ENCODE peak calls at places on chromosomes 2 and 18, in six cellular contexts. Y, R, T, G, F and W are unnamed samples. For H3K36me3 and H3K4me1, the result is how much of the 10 kb centered on the place peaks cover.

GRCh38 chr2:218343591-218343990 is 13.1 kb upstream of the CATIP start:
- DNase-seq in T (peak), F (no peak), G (no peak), Y (no peak), R (no peak), W (no peak)

GRCh38 chr2:163697429-163697828 is 38.4 kb downstream of the FIGN start:
- DNase-seq in T (no peak), Y (no peak), R (no peak), F (no peak), G (no peak), W (no peak)

GRCh38 chr18:30597202-30597601 is 445.3 kb downstream of the DSC3 start:
- DNase-seq in R (no peak), F (no peak), T (no peak), Y (no peak), G (no peak), W (no peak)

GRCh38 chr2:222840060-222840802 is 20.6 kb upstream of the ACSL3 start:
- DNase-seq in Y (no peak), R (no peak), T (no peak), F (no peak), G (no peak), W (no peak)

GRCh38 chr2:238947920-238948710 is 100.2 kb downstream of the TWIST2 start:
- DNase-seq in R (peak), F (peak), Y (no peak), T (peak), G (no peak), W (no peak)

GRCh38 chr2:72334806-72335205 is 187.1 kb upstream of the CYP26B1 start:
- DNase-seq in R (no peak), G (no peak), F (no peak), Y (peak), T (no peak), W (no peak)

GRCh38 chr2:191231995-191232394 is 13.2 kb upstream of the MYO1B start:
- DNase-seq in Y (no peak), G (no peak), R (no peak), T (no peak), F (no peak), W (no peak)

GRCh38 chr18:13147146-13147545 is 71.4 kb upstream of the LDLRAD4 start:
- DNase-seq in T (no peak), R (no peak), G (no peak), F (no peak), Y (no peak), W (no peak)

GRCh38 chr2:27076323-27076722 is 2.1 kb upstream of the EMILIN1 start:
- DNase-seq in T (no peak), F (no peak), Y (no peak), G (no peak), R (no peak), W (no peak)

GRCh38 chr18:43279015-43279758 is 1.9 kb upstream of the SYT4 start:
- DNase-seq in T (peak), G (peak), Y (no peak), R (no peak), F (no peak), W (no peak)

DNA sequence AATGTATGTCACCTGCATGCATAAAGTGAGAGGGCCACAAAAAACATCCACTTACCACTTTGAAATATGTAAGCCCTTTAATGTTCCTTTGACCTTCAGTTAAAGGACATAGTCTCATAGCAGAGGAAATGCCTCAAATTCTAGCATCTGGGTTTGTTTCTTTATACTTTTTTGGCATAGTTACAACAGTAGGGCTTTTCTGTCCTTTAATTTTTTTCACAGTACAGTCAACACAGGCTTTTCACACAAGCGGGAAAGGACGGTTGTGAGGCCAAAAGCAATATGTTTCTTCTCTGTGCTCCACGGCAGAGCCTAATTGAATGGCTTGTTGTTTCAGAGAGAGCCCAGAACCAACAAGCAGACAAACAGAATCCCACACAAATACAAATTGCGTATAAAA is 57.6 kb downstream of the CRIM1 start:
- DNase-seq in R (no peak), Y (no peak), G (no peak), F (no peak), T (peak), W (no peak)
- H3K4me3 ChIP-seq in R (no peak), Y (no peak), G (no peak), F (no peak), T (no peak), W (no peak)

GRCh38 chr2:112077814-112078213 is 22.7 kb downstream of the TMEM87B start:
- DNase-seq in G (no peak), Y (no peak), R (no peak), F (no peak), T (no peak), W (no peak)
- H3K36me3 ChIP-seq in G (half or more), Y (under half), R (under half), F (under half), T (under half), W (under half)

DNA sequence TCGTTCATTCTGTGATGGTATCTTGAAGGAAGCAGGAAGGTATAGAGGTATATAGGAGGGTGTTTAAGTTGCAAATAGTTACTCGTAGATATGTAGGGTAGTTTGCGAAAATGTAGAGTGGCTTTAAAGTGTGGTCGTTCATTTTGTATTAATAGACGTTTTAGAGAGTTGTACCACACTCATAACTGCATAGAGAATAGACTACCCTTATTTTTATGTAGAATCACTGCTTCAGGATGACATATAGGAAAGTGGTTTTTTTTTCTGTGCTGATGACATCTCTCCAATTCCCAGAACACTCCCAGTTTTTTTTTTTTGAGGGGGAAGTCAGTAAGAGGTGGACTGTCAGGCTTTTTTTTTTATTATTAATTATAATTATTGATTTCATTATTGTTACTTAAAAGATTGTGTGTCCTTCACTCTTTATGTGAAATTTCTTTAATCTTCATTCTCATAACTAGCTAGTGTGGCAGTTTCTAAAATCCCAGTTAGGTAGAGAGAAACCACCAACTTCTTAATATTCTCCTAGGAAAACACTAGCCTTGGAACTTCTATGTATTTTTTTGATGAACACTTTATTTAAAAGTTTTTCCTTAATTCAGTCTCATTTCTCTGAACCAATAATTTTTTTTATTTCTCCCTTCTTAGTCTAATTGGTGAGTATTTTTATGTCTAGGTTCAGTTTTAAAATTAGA is 1.5 kb downstream of the ACTR3 start:
- DNase-seq in F (no peak), G (no peak), Y (no peak), T (no peak), R (no peak), W (no peak)
- H3K4me1 ChIP-seq in F (under half), G (half or more), Y (half or more), T (half or more), R (under half), W (half or more)

DNA sequence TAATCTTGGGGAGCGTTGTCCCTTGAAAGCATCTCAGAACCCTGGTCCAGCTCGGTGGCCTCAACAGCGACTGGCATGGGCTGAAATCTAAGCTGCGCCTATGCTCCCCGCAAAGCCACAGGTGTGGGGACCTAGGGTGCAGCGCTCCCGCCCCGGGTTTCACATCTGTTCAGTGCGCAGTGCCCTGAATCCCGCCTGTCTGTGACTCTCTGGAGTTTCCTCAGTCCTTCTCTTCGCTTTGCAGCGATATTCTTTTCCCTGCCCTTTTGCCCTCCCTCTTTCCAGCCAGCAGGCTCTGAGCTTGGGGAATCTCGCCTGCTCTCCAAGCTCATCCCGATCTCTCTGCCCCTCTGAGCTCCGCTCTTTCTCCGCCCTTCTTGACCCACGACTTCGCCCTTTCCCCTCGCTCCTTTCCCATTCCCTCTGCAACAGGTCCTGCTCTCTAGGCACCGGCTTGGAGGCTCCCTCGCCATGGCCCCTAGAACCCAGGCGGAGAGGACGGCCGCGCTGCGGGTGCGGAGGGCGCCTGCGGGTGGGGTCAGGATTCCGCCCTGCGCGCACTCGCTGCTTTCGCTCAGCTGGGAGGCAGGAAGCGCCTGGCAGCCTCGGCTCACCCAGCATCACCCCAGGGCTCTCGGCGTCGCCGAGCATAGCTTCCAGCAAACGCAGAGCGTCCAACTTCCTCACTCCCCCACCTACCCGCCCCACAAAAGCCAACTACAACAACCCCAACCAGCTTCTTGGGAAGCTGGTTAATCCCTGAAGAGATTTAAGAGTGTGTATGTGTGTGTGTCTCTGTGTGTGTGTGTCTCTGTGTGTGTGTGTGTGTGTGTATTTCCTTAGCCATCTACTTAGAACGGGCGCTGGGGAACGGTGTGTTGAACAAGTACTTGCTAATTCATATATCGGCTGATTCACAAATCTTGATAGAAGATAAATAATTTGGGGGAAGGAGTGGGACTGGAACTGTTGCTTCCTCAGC is 1.1 kb downstream of the GRP start:
- DNase-seq in R (no peak), Y (no peak), G (no peak), T (no peak), F (no peak), W (no peak)
- H3K4me3 ChIP-seq in R (peak), Y (no peak), G (no peak), T (no peak), F (no peak), W (no peak)

GRCh38 chr2:229765721-229766120 is 51.4 kb upstream of the DNER start:
- DNase-seq in G (no peak), F (no peak), T (no peak), Y (no peak), R (no peak), W (no peak)
- H3K36me3 ChIP-seq in G (half or more), F (under half), T (under half), Y (under half), R (under half), W (half or more)

DNA sequence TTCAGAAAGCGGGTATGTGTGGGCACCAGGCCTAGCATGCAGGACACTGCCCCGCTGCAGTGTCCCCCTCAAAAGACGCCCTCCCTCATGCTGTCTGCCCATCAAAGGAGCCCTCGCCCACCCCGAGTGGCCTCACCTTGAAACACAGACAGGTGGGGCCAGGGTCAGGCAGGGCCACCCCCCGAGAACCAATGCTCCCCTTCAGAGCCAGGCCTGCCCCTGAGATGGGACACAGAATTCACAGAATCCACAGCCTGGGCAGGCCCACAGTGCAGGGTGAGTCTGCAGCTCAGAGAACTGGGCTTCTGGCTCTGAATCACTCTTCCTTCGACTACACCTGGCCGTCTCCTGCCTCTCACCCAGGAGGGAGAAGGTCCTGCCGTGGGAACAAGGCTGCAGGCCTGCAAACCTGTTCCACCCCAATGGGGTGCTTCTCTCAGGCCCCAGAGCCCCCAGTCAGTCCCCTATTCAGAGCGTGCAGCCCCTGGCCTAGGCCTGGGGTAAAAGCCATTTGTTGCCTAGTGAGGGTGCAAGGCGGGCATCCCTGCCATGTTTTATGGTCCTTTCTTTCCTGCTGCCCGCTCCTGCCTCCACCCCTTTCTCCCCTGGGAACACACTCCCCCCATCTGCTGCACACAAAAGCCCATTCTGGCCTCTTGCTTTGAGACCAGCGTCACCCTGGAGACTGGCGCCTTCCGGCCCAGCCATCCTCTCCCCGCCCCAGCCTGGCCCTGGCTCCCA is 11.3 kb upstream of the ARHGEF4 start:
- DNase-seq in Y (no peak), T (no peak), F (no peak), G (no peak), R (no peak), W (no peak)
- H3K4me1 ChIP-seq in Y (under half), T (under half), F (under half), G (under half), R (under half), W (under half)

GRCh38 chr2:219438453-219438852 is 3.8 kb downstream of the SPEG start:
- DNase-seq in T (no peak), R (no peak), G (no peak), F (no peak), Y (no peak), W (no peak)

GRCh38 chr2:219439518-219439917 is 4.9 kb downstream of the SPEG start:
- DNase-seq in R (no peak), G (no peak), T (no peak), Y (peak), F (no peak), W (no peak)

GRCh38 chr2:219442206-219443015 is 7.8 kb downstream of the SPEG start:
- DNase-seq in G (no peak), F (no peak), T (no peak), Y (no peak), R (no peak), W (no peak)

GRCh38 chr2:219441451-219442205 is 7.0 kb downstream of the SPEG start:
- DNase-seq in Y (peak), T (peak), G (peak), F (no peak), R (no peak), W (peak)

DNA sequence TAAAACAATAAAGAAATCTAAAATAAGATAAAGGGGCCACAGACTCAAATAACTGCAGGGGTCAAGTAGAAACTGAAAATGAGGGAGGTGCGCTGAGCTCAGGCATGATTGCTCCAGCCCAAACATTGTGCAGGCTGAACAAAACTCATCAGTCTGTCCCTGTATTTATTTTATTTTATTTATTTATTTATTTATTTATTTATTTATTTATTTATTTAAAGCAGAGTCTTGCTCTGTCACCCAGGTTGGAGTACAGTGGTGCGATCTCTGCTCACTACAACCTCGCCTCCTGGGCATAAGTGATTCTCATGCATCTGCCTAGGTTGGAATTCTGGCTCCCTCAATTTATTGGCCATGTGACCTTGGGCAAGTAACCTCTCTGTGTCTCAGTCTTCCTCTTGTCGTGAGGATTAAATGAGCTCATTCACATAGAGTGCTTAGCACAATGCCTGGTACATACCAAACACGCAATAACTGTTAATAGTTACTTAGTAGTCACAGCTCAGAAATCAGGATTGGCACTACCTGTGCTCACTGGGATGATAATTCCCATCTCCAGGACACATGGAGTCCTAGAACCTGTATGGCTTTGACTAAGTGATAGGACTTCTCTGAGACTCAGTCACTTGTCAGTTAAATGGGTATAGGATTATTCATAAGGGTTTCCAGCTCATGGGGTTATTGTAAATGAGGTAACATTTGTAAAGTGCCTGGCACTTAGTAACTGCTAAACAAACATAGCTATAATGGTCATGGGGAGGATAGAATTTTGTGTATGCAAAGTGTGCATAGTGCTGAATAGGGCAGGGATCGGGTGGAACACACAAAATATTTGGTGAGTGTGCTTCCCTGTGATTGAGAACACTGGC is 6.0 kb downstream of the SPEG start:
- DNase-seq in T (peak), F (no peak), R (no peak), G (no peak), Y (no peak), W (no peak)
- H3K4me3 ChIP-seq in T (no peak), F (peak), R (no peak), G (no peak), Y (no peak), W (no peak)

GRCh38 chr2:39256040-39256439 is 12.3 kb upstream of the CDKL4 start:
- DNase-seq in F (no peak), T (no peak), R (no peak), Y (no peak), G (no peak), W (no peak)

GRCh38 chr2:39264733-39265132 is 21.0 kb upstream of the CDKL4 start:
- DNase-seq in R (no peak), F (no peak), Y (no peak), T (no peak), G (no peak), W (no peak)

GRCh38 chr2:39265315-39265714 is 21.5 kb upstream of the CDKL4 start:
- DNase-seq in G (no peak), R (no peak), Y (no peak), T (no peak), F (no peak), W (no peak)

DNA sequence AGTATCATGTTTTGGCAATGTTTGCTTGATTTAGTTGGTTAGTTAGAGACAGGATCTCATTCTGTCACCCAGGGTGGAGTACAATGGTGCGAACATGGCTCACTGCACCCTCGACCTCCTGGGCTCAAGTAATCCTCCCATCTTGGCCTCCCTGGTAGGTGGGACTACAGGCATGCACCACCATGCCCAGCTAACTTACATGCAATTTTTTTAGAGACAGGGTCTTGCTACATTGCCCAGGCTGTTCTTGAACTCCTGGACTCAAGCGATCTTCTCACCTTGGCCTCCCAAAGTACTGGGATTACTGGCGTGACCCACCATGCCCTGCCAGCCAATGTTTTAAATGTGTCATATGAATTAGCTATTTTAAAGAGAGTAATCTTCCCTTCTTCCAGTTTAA is 16.3 kb upstream of the CDKL4 start:
- DNase-seq in G (no peak), Y (no peak), F (no peak), R (no peak), T (no peak), W (no peak)
- H3K36me3 ChIP-seq in G (under half), Y (under half), F (under half), R (under half), T (under half), W (under half)

DNA sequence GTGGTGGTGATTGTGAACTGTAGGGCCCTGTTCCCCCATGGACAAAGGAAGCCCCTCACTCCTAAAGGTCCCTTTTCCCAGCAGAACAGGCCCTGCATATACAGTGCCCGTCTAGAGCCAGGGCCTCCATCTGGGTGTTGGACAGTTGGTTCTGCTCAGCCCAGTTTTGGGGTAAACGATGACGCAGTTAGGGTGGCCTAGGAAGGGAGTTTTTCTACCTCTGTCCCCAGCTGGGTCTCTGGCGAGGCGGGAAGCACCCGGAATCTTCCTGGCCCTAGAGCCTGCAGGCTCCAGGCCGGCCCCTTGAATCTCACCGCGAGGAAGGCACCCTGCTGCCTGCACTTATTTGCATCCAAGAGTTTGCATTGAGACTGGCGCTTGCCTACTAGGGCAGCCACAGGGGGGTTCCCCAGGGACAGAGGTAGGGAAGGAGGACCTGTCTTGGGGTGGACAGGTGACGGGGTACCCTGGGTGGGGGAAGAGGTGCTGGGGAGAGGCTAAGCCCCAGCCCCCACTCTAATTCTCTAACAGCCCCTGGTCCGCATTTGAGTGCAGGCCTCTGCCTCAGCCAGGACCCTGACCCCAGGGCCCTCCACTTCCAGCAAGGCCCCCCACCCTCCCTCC is 514 bp upstream of the MTA3 start:
- DNase-seq in Y (no peak), F (no peak), T (no peak), G (no peak), R (peak), W (no peak)
- H3K4me1 ChIP-seq in Y (under half), F (under half), T (under half), G (under half), R (under half), W (under half)